ENCODE peak calls at places on chromosomes 4 and X, in six cellular contexts. C, J, Z, Y, N and W are unnamed samples. For H3K4me1 and H3F3A, the result is how much of the 10 kb centered on the place peaks cover.

GRCh38 chr4:8756816-8757215 is 114.8 kb downstream of the HMX1 start:
- DNase-seq in C (no peak), J (no peak), Z (no peak), Y (no peak), N (no peak), W (no peak)

GRCh38 chr4:51960486-51960885 is 59.7 kb downstream of the LRRC66 start:
- DNase-seq in C (no peak), J (no peak), Z (no peak), Y (no peak), N (no peak), W (no peak)

GRCh38 chr4:18318682-18319410 is 297.3 kb upstream of the LCORL start:
- DNase-seq in C (peak), J (peak), Z (peak), Y (no peak), N (peak), W (no peak)

GRCh38 chr4:128384091-128384520 is 96.5 kb upstream of the PGRMC2 start:
- DNase-seq in C (no peak), J (peak), Z (no peak), Y (no peak), N (no peak), W (no peak)

GRCh38 chrX:34350552-34350951 is 218.4 kb upstream of the FAM47A start:
- DNase-seq in C (no peak), J (no peak), Z (no peak), Y (no peak), N (no peak), W (peak)

GRCh38 chr4:66372706-66373105 is 702.4 kb upstream of the EPHA5 start:
- DNase-seq in C (no peak), J (no peak), Z (no peak), Y (no peak), N (no peak), W (no peak)

GRCh38 chr4:107863416-107863815 is 38.7 kb downstream of the SGMS2 start:
- DNase-seq in C (no peak), J (no peak), Z (no peak), Y (no peak), N (no peak), W (no peak)

GRCh38 chr4:11635336-11635735 is 206.6 kb upstream of the HS3ST1 start:
- DNase-seq in C (no peak), J (no peak), Z (no peak), Y (no peak), N (no peak), W (peak)

GRCh38 chrX:139203681-139204575 is 326.6 kb upstream of the F9 start:
- DNase-seq in C (peak), J (peak), Z (peak), Y (peak), N (peak), W (peak)

GRCh38 chrX:153952373-153953026 is 8.1 kb upstream of the RENBP start:
- DNase-seq in C (no peak), J (no peak), Z (no peak), Y (no peak), N (no peak), W (no peak)

GRCh38 chr4:2593003-2593402 is 56.6 kb downstream of the FAM193A start:
- DNase-seq in C (no peak), J (no peak), Z (peak), Y (no peak), N (no peak), W (no peak)

GRCh38 chr4:2595436-2595835 is 59.0 kb downstream of the FAM193A start:
- DNase-seq in C (no peak), J (no peak), Z (no peak), Y (no peak), N (peak), W (no peak)

GRCh38 chr4:2596153-2596552 is 59.7 kb downstream of the FAM193A start:
- DNase-seq in C (no peak), J (no peak), Z (no peak), Y (no peak), N (no peak), W (no peak)

GRCh38 chr4:2591189-2591588 is 54.7 kb downstream of the FAM193A start:
- DNase-seq in C (peak), J (peak), Z (peak), Y (no peak), N (peak), W (no peak)

DNA sequence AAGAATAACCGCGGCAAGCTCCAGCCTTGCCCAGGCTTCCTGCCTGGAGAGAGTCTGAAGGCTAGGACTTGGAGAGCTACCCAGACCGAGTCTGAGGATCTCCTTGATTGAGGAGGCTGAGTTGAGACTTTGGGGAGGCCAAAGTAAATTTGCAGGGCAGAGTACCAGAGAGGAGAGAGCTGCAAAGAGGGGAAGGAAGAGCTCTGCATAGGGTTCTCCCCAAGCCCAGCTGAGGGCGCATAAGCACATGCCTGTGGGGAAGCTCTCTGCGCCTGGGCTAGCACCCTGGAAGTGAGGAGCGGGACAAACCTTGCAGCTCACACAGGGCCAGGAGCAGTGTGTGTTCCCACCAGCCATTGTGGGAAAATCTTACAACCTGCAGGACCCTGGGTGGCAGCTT is 56.1 kb downstream of the FAM193A start:
- DNase-seq in C (peak), J (no peak), Z (peak), Y (no peak), N (no peak), W (no peak)
- H3K4me1 ChIP-seq in C (under half), J (under half), Z (half or more), Y (under half), N (under half), W (under half)

GRCh38 chr4:48195853-48196252 is 61.8 kb upstream of the TXK start:
- DNase-seq in C (no peak), J (no peak), Z (no peak), Y (no peak), N (no peak), W (no peak)
- H3F3A ChIP-seq in C (under half), J (under half), Z (under half), Y (half or more), N (under half), W (under half)

DNA sequence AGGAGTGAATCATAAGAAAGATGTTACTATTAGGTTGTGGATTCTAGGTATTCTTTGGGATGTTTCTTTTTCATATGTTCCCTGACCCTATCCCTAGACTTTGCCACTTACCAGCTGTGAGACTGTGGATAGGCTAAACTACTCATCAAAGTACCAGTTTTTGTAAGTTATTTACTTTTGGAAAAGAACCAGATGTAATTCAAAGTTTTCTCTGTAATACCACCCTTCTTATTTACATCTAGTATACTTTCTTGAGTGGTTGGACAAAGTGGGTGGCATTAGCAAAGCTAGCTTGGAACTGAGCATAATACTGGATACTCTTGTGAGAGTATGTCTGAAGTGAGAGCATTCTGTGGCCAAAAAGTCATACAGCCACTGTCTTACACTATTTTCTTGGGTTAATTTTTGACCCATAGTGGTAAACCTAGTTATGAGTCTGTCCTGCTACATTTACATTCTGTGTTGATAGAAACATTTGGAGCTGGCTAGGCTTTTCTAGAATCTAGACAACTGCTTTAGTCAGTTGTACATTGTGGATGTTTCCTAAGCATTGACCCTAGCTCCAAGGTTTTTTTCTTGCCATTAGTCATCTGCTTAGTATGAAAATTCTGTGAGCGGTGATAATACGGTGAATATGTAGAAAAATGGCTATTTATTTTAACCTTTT is 41.7 kb downstream of the KDM6A start:
- DNase-seq in C (no peak), J (peak), Z (no peak), Y (no peak), N (no peak), W (no peak)
- TF ChIP-seq EZH2phosphoT487 in C (no peak), J (no peak), Z (no peak), Y (no peak), N (no peak), W (no peak)

GRCh38 chrX:107686026-107686425 is 57.7 kb downstream of the PRPS1 start:
- DNase-seq in C (no peak), J (no peak), Z (no peak), Y (no peak), N (no peak), W (no peak)

GRCh38 chrX:107683931-107684330 is 55.6 kb downstream of the PRPS1 start:
- DNase-seq in C (no peak), J (no peak), Z (no peak), Y (no peak), N (no peak), W (no peak)

GRCh38 chrX:107683124-107683895 is 55.0 kb downstream of the PRPS1 start:
- DNase-seq in C (no peak), J (peak), Z (no peak), Y (no peak), N (no peak), W (no peak)

GRCh38 chrX:107686792-107687191 is 58.5 kb downstream of the PRPS1 start:
- DNase-seq in C (no peak), J (no peak), Z (no peak), Y (no peak), N (no peak), W (no peak)

GRCh38 chrX:107684956-107685385 is 56.7 kb downstream of the PRPS1 start:
- DNase-seq in C (no peak), J (no peak), Z (peak), Y (peak), N (no peak), W (no peak)
- H3K4me1 ChIP-seq in C (under half), J (under half), Z (under half), Y (under half), N (under half), W (under half)

DNA sequence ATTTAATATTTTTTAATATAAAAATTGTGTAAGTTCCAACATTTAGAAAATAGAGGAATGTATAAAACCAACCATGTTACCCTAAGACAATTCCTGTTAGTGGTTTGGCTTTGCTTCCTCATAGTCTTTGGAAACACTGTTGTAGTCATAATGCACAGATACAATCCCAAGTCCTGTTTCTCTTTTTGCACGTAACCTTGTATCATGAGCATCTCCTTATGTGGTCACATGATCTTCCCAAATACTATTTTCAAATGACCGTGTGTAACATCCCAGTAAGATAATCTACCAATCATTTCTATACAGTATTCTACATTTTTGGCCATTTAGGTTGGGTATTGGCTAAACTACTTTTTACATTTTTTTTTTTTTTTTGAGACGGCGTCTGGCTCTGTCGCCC is 13.9 kb upstream of the RHOH start:
- DNase-seq in C (no peak), J (no peak), Z (no peak), Y (no peak), N (no peak), W (no peak)
- H3F3A ChIP-seq in C (under half), J (under half), Z (under half), Y (under half), N (under half), W (under half)

DNA sequence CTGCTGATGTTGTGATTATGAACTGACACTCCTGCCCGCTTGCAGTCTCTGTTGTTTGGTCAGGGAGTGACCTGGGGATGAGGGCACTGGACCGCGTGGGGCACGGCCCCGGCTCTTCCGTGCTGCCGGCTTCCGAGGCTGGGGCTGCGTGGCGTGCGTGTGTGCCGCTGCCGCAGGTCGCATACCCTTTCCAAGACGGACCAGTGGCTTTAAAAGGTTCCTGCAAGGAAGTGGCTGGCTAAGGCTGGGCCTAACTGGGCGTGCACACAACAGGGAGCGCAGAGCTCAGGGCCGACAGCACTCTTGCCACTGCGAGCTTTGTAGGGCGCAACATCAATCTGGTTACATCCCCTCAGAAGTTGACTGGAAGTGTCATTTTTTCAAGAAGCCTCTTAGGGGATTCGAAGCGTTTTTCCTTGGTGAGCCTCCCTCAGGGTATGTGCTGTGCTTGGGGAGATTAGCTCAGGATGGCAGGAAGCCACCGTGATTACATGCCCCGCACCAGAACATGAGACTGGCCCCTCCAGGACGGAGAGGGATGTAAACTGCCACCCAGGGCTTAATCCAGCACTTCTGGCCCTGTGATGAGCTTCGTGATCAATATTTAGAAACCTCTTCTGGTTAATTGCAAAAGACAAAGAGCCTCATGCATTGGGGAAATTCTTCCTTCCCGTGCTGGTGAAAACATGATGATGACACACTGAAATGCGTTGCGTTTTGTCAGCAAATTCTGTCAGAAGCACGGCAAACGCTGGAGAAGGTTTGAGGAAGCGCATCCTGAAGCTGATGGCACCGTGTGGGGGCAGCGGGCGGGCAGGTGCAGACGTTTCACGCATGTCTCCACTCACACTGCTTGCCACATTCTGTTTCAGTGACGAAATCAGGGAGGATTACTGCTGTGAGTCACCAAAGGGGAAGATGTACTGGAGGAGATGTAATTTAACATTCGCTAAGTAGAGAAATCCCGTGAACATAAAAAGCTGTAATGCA is 11.1 kb downstream of the MAEA start:
- DNase-seq in C (no peak), J (peak), Z (no peak), Y (no peak), N (peak), W (no peak)
- TF ChIP-seq EZH2phosphoT487 in C (no peak), J (no peak), Z (no peak), Y (no peak), N (no peak), W (no peak)

DNA sequence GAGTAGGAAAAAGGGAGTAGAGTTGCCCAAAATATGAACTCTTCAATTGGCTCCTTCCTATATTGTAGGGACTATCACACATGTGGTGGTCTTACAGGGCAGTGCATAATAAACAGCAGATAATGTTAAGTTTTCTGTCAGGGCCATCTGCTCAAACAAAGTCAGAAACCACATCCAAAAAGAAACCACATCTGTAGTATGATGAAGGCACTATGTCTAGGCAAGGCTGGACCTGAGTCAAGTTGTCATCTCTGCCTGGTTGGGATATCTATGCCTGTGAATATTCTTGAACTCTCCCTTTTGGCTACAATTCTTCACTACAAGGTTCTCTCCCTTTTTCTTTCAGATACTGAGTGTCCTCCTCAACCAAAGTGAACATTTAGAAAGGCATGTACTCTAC is 109.4 kb upstream of the C1GALT1C1 start:
- DNase-seq in C (no peak), J (no peak), Z (no peak), Y (peak), N (no peak), W (no peak)
- H3K4me1 ChIP-seq in C (under half), J (under half), Z (under half), Y (under half), N (under half), W (half or more)

GRCh38 chr4:156255608-156256007 is 301.9 kb upstream of the CTSO start:
- DNase-seq in C (no peak), J (no peak), Z (no peak), Y (no peak), N (no peak), W (no peak)
- H3F3A ChIP-seq in C (under half), J (under half), Z (under half), Y (under half), N (under half), W (under half)

GRCh38 chr4:3311095-3311372 is 18.2 kb downstream of the RGS12 start:
- DNase-seq in C (no peak), J (no peak), Z (no peak), Y (no peak), N (no peak), W (no peak)

GRCh38 chr4:3311489-3312171 is 18.8 kb downstream of the RGS12 start:
- DNase-seq in C (no peak), J (no peak), Z (no peak), Y (no peak), N (no peak), W (peak)

GRCh38 chr4:3308691-3309090 is 15.9 kb downstream of the RGS12 start:
- DNase-seq in C (no peak), J (no peak), Z (no peak), Y (no peak), N (no peak), W (no peak)

GRCh38 chr4:3312362-3312761 is 19.5 kb downstream of the RGS12 start:
- DNase-seq in C (no peak), J (no peak), Z (no peak), Y (no peak), N (no peak), W (no peak)

DNA sequence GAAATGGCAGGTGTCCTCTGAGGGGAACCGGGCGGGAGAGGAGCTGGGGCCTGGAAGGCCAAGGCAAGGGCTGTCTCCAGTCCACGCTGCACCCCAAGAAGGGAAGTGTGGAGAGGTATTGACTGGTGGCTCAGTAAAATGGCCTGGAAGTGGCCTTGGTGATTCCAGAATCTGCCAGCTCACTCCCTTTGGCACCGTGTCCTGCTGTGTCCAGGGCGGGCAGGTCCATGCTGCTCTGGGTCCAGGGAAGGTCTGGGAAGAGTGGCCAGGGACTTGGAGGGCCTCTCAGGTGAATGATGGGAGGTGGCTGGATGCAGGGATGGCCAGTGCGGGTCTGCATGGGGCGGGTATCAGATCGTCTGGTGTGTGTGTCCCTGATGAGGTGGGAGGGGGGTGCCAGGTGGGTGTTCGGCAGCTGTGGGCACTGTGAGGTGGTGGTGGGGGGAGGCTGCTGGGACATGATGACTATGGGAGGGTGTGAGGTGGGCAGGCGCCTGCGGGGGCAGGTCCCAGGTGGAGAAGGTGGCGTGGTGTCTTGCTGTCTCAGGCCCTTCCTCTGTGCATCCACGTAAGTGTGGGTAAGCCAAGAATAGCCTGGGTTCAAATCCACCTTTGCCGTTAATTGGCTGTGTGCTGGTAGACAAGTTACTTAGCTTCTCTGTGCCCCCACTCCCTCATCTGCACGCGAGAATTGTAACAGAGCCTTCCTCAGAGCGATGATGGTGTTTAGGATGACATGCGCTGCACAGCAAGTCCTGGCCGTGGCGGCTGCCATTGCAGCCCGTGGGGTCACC is 17.7 kb downstream of the RGS12 start:
- DNase-seq in C (no peak), J (no peak), Z (no peak), Y (no peak), N (no peak), W (no peak)
- TF ChIP-seq EZH2phosphoT487 in C (no peak), J (no peak), Z (no peak), Y (no peak), N (no peak), W (no peak)

DNA sequence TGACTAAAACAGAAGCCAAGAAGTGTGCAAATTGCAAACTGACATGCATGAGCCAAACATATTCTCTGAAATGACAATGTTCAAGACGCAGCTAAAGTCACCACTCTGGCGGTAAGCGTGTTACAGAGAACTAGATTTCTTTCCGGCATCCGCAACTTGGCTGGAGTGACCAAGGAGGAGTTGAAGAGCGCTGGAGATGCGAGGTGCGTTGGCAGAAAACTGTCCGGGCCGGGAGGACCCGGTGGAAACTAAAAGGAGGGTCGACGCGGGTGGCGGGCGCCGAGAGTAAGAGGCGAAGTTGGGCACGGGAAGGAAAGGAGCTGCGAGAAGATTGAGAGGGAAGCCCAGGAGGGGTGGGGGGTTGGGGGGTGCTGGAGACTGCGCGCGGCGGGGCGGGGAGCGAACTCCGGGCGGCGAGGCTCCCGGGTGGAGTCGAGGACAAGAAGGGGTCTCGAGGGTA is 807 bp downstream of the SEL1L3 start:
- DNase-seq in C (peak), J (peak), Z (peak), Y (peak), N (no peak), W (peak)
- H3K4me1 ChIP-seq in C (under half), J (under half), Z (under half), Y (under half), N (under half), W (under half)